ENCODE peak calls at places on chromosomes 6 and 20, in five cellular contexts. O is choroid plexus epithelial cell; Y is COR-L47; Q is CD8-positive, alpha-beta memory T cell; T is testis. D is an unnamed sample.

GRCh38 chr20:5118220-5119142 is 1.3 kb downstream of the PCNA start:
- DNase-seq in O (no peak), Q (no peak), T (no peak), Y (no peak), D (no peak)

GRCh38 chr6:110037726-110038295 is 59.7 kb downstream of the GPR6 start:
- DNase-seq in O (no peak), Y (no peak), T (no peak), Q (no peak), D (no peak)

GRCh38 chr6:20652691-20653479 is 118.6 kb downstream of the CDKAL1 start:
- DNase-seq in Q (no peak), O (peak), Y (no peak), T (no peak), D (no peak)

GRCh38 chr6:5765141-5765760 is 241.5 kb downstream of the NRN1 start:
- DNase-seq in Y (no peak), T (no peak), Q (no peak), O (no peak), D (peak)

GRCh38 chr6:1625926-1626413 is 16.3 kb downstream of the FOXC1 start:
- DNase-seq in Y (no peak), T (no peak), Q (no peak), O (no peak), D (no peak)

GRCh38 chr6:99905209-99906106 is 88.6 kb downstream of the MCHR2 start:
- DNase-seq in Q (no peak), O (peak), T (peak), Y (peak), D (no peak)

GRCh38 chr20:16864069-16864468 is 115.9 kb downstream of the OTOR start:
- DNase-seq in Y (no peak), O (no peak), T (no peak), Q (no peak), D (no peak)

GRCh38 chr20:33660035-33660684 is 2.0 kb upstream of the C20orf144 start:
- DNase-seq in O (no peak), Y (no peak), T (no peak), Q (no peak), D (no peak)

GRCh38 chr20:6265204-6265904 is 142.5 kb upstream of the FERMT1 start:
- DNase-seq in Y (peak), Q (no peak), T (no peak), O (peak), D (peak)

GRCh38 chr6:149366237-149366921 is 33.7 kb upstream of the SUMO4 start:
- DNase-seq in Y (no peak), T (no peak), Q (no peak), O (no peak), D (no peak)

GRCh38 chr20:56875052-56875663 is 246.1 kb downstream of the TFAP2C start:
- DNase-seq in Y (no peak), O (peak), Q (no peak), T (no peak), D (peak)

GRCh38 chr20:11716239-11716944 is 201.3 kb upstream of the BTBD3 start:
- DNase-seq in T (peak), Y (peak), O (peak), Q (no peak), D (no peak)

GRCh38 chr20:62914970-62915457 is 11.3 kb downstream of the DIDO1 start:
- DNase-seq in O (peak), Q (peak), Y (no peak), T (peak), D (no peak)

GRCh38 chr20:57656252-57656820 is 36.1 kb upstream of the ZBP1 start:
- DNase-seq in Q (peak), O (no peak), Y (no peak), T (peak), D (no peak)

GRCh38 chr6:165049362-165049761 is 260.0 kb downstream of the C6orf118 start:
- DNase-seq in O (peak), Y (peak), T (peak), Q (no peak), D (peak)

GRCh38 chr6:165231581-165232276 is 77.7 kb downstream of the C6orf118 start:
- DNase-seq in O (peak), T (peak), Y (no peak), Q (no peak), D (no peak)

GRCh38 chr6:157723376-157723775 is 99.7 kb upstream of the SNX9 start:
- DNase-seq in Y (no peak), T (no peak), Q (no peak), O (no peak), D (peak)

GRCh38 chr6:169783971-169784930 is 32.8 kb downstream of the ERMARD start:
- DNase-seq in T (no peak), O (no peak), Q (no peak), Y (no peak), D (no peak)

GRCh38 chr6:43668151-43669028 is 19.2 kb downstream of the MRPS18A start:
- DNase-seq in T (peak), Q (no peak), O (peak), Y (peak), D (peak)

GRCh38 chr6:81766482-81767069 is 14.1 kb upstream of the TENT5A start:
- DNase-seq in O (peak), T (no peak), Q (no peak), Y (no peak), D (no peak)

D was measured in thyroid gland.